ENCODE peak calls at places on chromosome 21, in nine cellular contexts. One of them, this sample, is unnamed. For H3K4me1, the result is how much of the 10 kb centered on the place peaks cover.

GRCh38 chr21:29697555-29698193 is 242.1 kb downstream of the GRIK1 start:
- DNase-seq in GM23248: peak
- DNase-seq in fibroblast of lung: no peak
- DNase-seq in CD8-positive, alpha-beta T cell: no peak
- DNase-seq in A549: no peak
- DNase-seq in esophagus muscularis mucosa: no peak
- DNase-seq in esophagus squamous epithelium: no peak
- DNase-seq in right atrium auricular region: no peak
- DNase-seq in cardiac muscle cell: no peak
- DNase-seq in this sample: no peak

GRCh38 chr21:32578107-32578691 is 7.1 kb downstream of the TCP10L start:
- DNase-seq in GM23248: peak
- DNase-seq in fibroblast of lung: no peak
- DNase-seq in CD8-positive, alpha-beta T cell: no peak
- DNase-seq in A549: peak
- DNase-seq in esophagus muscularis mucosa: no peak
- DNase-seq in esophagus squamous epithelium: no peak
- DNase-seq in right atrium auricular region: no peak
- DNase-seq in cardiac muscle cell: peak
- DNase-seq in this sample: no peak

GRCh38 chr21:15063821-15064575 is 802 bp downstream of the NRIP1 start:
- DNase-seq in GM23248: peak
- DNase-seq in fibroblast of lung: peak
- DNase-seq in CD8-positive, alpha-beta T cell: no peak
- DNase-seq in A549: no peak
- DNase-seq in esophagus muscularis mucosa: no peak
- DNase-seq in esophagus squamous epithelium: no peak
- DNase-seq in right atrium auricular region: peak
- DNase-seq in cardiac muscle cell: peak
- DNase-seq in this sample: no peak

GRCh38 chr21:38467911-38468310 is 30.4 kb downstream of the ERG start:
- DNase-seq in GM23248: no peak
- DNase-seq in fibroblast of lung: no peak
- DNase-seq in CD8-positive, alpha-beta T cell: no peak
- DNase-seq in A549: no peak
- DNase-seq in esophagus muscularis mucosa: no peak
- DNase-seq in esophagus squamous epithelium: no peak
- DNase-seq in right atrium auricular region: no peak
- DNase-seq in cardiac muscle cell: no peak
- DNase-seq in this sample: no peak

GRCh38 chr21:31173881-31174555 is 135.7 kb upstream of the KRTAP19-8 start:
- DNase-seq in GM23248: no peak
- DNase-seq in fibroblast of lung: peak
- DNase-seq in CD8-positive, alpha-beta T cell: no peak
- DNase-seq in A549: no peak
- DNase-seq in esophagus muscularis mucosa: no peak
- DNase-seq in esophagus squamous epithelium: no peak
- DNase-seq in right atrium auricular region: peak
- DNase-seq in cardiac muscle cell: peak
- DNase-seq in this sample: no peak

GRCh38 chr21:31862078-31862477 is 10.7 kb upstream of the HUNK start:
- DNase-seq in GM23248: no peak
- DNase-seq in fibroblast of lung: no peak
- DNase-seq in CD8-positive, alpha-beta T cell: no peak
- DNase-seq in A549: no peak
- DNase-seq in esophagus muscularis mucosa: no peak
- DNase-seq in esophagus squamous epithelium: no peak
- DNase-seq in right atrium auricular region: peak
- DNase-seq in cardiac muscle cell: no peak
- DNase-seq in this sample: no peak

GRCh38 chr21:43717967-43718871 is 710 bp upstream of the PDXK start:
- DNase-seq in GM23248: no peak
- DNase-seq in fibroblast of lung: no peak
- DNase-seq in CD8-positive, alpha-beta T cell: no peak
- DNase-seq in A549: no peak
- DNase-seq in esophagus muscularis mucosa: no peak
- DNase-seq in esophagus squamous epithelium: no peak
- DNase-seq in right atrium auricular region: no peak
- DNase-seq in cardiac muscle cell: no peak
- DNase-seq in this sample: no peak

GRCh38 chr21:21101911-21102310 is 103.7 kb downstream of the NCAM2 start:
- DNase-seq in GM23248: no peak
- DNase-seq in fibroblast of lung: peak
- DNase-seq in CD8-positive, alpha-beta T cell: no peak
- DNase-seq in A549: no peak
- DNase-seq in esophagus muscularis mucosa: no peak
- DNase-seq in esophagus squamous epithelium: no peak
- DNase-seq in right atrium auricular region: no peak
- DNase-seq in cardiac muscle cell: peak
- DNase-seq in this sample: no peak

GRCh38 chr21:32248616-32249550 is 30.0 kb downstream of the MIS18A start:
- DNase-seq in GM23248: no peak
- DNase-seq in fibroblast of lung: no peak
- DNase-seq in CD8-positive, alpha-beta T cell: no peak
- DNase-seq in A549: no peak
- DNase-seq in esophagus muscularis mucosa: no peak
- DNase-seq in esophagus squamous epithelium: no peak
- DNase-seq in right atrium auricular region: no peak
- DNase-seq in cardiac muscle cell: no peak
- DNase-seq in this sample: no peak

GRCh38 chr21:28963831-28964230 is 28.8 kb downstream of the LTN1 start:
- DNase-seq in GM23248: no peak
- DNase-seq in fibroblast of lung: no peak
- DNase-seq in CD8-positive, alpha-beta T cell: no peak
- DNase-seq in A549: no peak
- DNase-seq in esophagus muscularis mucosa: no peak
- DNase-seq in esophagus squamous epithelium: no peak
- DNase-seq in right atrium auricular region: no peak
- DNase-seq in cardiac muscle cell: no peak
- DNase-seq in this sample: no peak

GRCh38 chr21:15894596-15894995 is 164.8 kb downstream of the USP25 start:
- DNase-seq in GM23248: peak
- DNase-seq in fibroblast of lung: peak
- DNase-seq in CD8-positive, alpha-beta T cell: no peak
- DNase-seq in A549: no peak
- DNase-seq in esophagus muscularis mucosa: no peak
- DNase-seq in esophagus squamous epithelium: no peak
- DNase-seq in right atrium auricular region: no peak
- DNase-seq in cardiac muscle cell: peak
- DNase-seq in this sample: no peak

GRCh38 chr21:17527240-17527639 is 14.4 kb downstream of the CXADR start:
- DNase-seq in GM23248: peak
- DNase-seq in fibroblast of lung: peak
- DNase-seq in CD8-positive, alpha-beta T cell: no peak
- DNase-seq in A549: peak
- DNase-seq in esophagus muscularis mucosa: no peak
- DNase-seq in esophagus squamous epithelium: no peak
- DNase-seq in right atrium auricular region: no peak
- DNase-seq in cardiac muscle cell: peak
- DNase-seq in this sample: no peak

DNA sequence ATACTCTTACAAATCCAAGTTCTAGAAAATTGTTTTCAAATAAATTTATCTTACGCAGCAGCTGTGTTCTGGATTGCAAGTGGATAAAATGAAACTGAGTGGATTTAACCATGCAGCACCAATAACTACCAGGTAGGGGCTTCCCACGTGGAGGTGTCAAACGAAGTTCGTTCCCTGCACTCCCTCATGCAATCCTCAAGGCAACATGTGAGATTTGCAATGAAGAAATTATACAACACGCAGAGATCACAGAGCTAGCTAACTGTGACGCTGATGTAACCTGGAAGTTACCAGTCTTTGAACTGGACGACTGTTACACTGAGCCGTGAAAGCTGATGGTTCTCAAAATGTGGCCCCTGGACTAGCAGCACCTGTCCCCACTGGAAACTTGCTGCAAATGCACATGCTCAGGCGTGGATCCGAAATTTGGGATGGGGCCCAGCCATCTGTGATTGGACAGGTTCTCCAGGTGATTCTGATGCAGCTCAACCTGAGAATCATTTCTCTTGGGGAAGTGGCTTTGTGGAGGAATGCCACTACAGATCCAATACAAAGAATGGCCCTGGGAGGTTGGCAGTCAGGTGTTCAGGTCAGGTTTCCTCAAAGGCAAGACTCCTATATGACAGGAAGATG is 36.3 kb downstream of the RSPH1 start:
- DNase-seq in GM23248: no peak
- DNase-seq in fibroblast of lung: no peak
- DNase-seq in CD8-positive, alpha-beta T cell: no peak
- DNase-seq in A549: no peak
- DNase-seq in esophagus muscularis mucosa: no peak
- DNase-seq in esophagus squamous epithelium: no peak
- DNase-seq in right atrium auricular region: no peak
- DNase-seq in cardiac muscle cell: no peak
- DNase-seq in this sample: no peak
- H3K4me1 ChIP-seq in GM23248: under half
- H3K4me1 ChIP-seq in fibroblast of lung: under half
- H3K4me1 ChIP-seq in CD8-positive, alpha-beta T cell: half or more
- H3K4me1 ChIP-seq in A549: under half
- H3K4me1 ChIP-seq in esophagus muscularis mucosa: under half
- H3K4me1 ChIP-seq in esophagus squamous epithelium: under half
- H3K4me1 ChIP-seq in right atrium auricular region: under half
- H3K4me1 ChIP-seq in cardiac muscle cell: under half
- H3K4me1 ChIP-seq in this sample: half or more

GRCh38 chr21:35342440-35342839 is 293.3 kb upstream of the RUNX1 start:
- DNase-seq in GM23248: no peak
- DNase-seq in fibroblast of lung: no peak
- DNase-seq in CD8-positive, alpha-beta T cell: no peak
- DNase-seq in A549: no peak
- DNase-seq in esophagus muscularis mucosa: no peak
- DNase-seq in esophagus squamous epithelium: no peak
- DNase-seq in right atrium auricular region: no peak
- DNase-seq in cardiac muscle cell: no peak
- DNase-seq in this sample: no peak
- H3K4me3 ChIP-seq in GM23248: no peak
- H3K4me3 ChIP-seq in fibroblast of lung: no peak
- H3K4me3 ChIP-seq in CD8-positive, alpha-beta T cell: no peak
- H3K4me3 ChIP-seq in A549: no peak
- H3K4me3 ChIP-seq in esophagus muscularis mucosa: no peak
- H3K4me3 ChIP-seq in esophagus squamous epithelium: no peak
- H3K4me3 ChIP-seq in right atrium auricular region: no peak
- H3K4me3 ChIP-seq in cardiac muscle cell: no peak
- H3K4me3 ChIP-seq in this sample: peak

GRCh38 chr21:41358193-41359166 is 3.3 kb upstream of the MX2 start:
- DNase-seq in GM23248: no peak
- DNase-seq in fibroblast of lung: no peak
- DNase-seq in CD8-positive, alpha-beta T cell: peak
- DNase-seq in A549: no peak
- DNase-seq in esophagus muscularis mucosa: no peak
- DNase-seq in esophagus squamous epithelium: no peak
- DNase-seq in right atrium auricular region: no peak
- DNase-seq in cardiac muscle cell: no peak
- DNase-seq in this sample: no peak

GRCh38 chr21:41361786-41362604 is at the start of gene MX2:
- DNase-seq in GM23248: peak
- DNase-seq in fibroblast of lung: peak
- DNase-seq in CD8-positive, alpha-beta T cell: peak
- DNase-seq in A549: no peak
- DNase-seq in esophagus muscularis mucosa: peak
- DNase-seq in esophagus squamous epithelium: peak
- DNase-seq in right atrium auricular region: peak
- DNase-seq in cardiac muscle cell: peak
- DNase-seq in this sample: peak

GRCh38 chr21:41361053-41361785 is 608 bp upstream of the MX2 start:
- DNase-seq in GM23248: no peak
- DNase-seq in fibroblast of lung: no peak
- DNase-seq in CD8-positive, alpha-beta T cell: no peak
- DNase-seq in A549: no peak
- DNase-seq in esophagus muscularis mucosa: no peak
- DNase-seq in esophagus squamous epithelium: no peak
- DNase-seq in right atrium auricular region: peak
- DNase-seq in cardiac muscle cell: peak
- DNase-seq in this sample: no peak

GRCh38 chr21:41359289-41359688 is 2.5 kb upstream of the MX2 start:
- DNase-seq in GM23248: no peak
- DNase-seq in fibroblast of lung: no peak
- DNase-seq in CD8-positive, alpha-beta T cell: peak
- DNase-seq in A549: no peak
- DNase-seq in esophagus muscularis mucosa: no peak
- DNase-seq in esophagus squamous epithelium: no peak
- DNase-seq in right atrium auricular region: peak
- DNase-seq in cardiac muscle cell: no peak
- DNase-seq in this sample: no peak

DNA sequence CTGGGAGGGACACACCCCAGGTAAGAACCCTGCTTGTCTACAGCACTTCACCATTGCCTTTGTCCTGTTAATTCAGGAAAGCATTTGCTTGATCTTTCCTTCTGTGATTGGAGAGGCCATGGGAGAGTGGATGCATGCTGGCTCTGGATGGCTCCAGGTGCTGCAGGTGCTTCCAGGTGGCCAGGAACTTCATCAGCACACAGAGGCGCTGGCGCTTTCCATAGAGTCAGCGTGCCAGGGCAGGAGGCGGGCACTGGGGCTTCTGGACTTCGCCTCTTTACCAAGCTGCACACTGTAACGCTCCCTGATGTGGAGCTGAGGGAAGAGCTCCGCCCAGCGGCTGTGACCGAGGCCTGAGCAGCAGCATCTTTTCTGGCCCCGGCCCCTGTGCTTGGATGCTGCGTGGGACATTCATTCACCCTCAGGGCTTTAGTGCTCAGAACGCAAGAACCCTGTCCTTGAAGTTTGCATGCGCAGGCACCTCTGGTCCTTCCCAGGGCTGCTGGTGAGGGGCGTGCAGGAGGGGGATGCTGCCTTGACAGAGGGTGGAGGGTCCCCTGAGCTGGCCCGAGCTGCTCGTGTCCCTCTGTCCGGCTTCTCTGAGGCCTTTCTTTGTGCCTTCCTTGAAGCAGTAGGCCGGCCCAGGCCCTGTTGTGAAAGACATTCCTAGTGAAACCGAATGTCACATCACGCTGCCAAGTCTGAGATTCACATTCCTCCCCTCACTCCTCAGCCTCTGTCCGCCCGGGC is 1.6 kb upstream of the MX2 start:
- DNase-seq in GM23248: peak
- DNase-seq in fibroblast of lung: peak
- DNase-seq in CD8-positive, alpha-beta T cell: peak
- DNase-seq in A549: no peak
- DNase-seq in esophagus muscularis mucosa: no peak
- DNase-seq in esophagus squamous epithelium: no peak
- DNase-seq in right atrium auricular region: peak
- DNase-seq in cardiac muscle cell: peak
- DNase-seq in this sample: no peak
- H3K27ac ChIP-seq in GM23248: peak
- H3K27ac ChIP-seq in fibroblast of lung: no peak
- H3K27ac ChIP-seq in CD8-positive, alpha-beta T cell: no peak
- H3K27ac ChIP-seq in A549: no peak
- H3K27ac ChIP-seq in esophagus muscularis mucosa: peak
- H3K27ac ChIP-seq in esophagus squamous epithelium: peak
- H3K27ac ChIP-seq in right atrium auricular region: peak
- H3K27ac ChIP-seq in cardiac muscle cell: no peak
- H3K27ac ChIP-seq in this sample: peak

DNA sequence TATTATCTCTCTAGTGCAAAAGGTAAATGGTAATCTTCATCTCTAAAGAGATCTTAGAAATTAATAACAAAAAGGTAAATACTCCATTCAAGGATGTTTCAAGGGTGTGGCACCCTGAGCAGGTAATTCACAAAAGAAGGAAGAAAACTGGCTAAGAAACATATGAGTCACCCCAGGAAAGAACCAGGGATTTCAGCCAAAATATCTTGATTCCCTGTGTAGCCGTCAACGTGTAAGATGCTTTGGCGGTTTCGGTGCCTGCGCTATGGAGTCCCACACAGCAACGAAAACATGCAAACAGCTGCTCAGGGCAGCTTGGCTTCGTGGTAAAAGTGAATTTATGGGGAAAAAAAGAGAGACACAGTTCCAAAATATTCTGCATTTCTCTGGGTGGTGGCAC is 3.7 kb downstream of the ITGB2 start:
- DNase-seq in GM23248: no peak
- DNase-seq in fibroblast of lung: no peak
- DNase-seq in CD8-positive, alpha-beta T cell: no peak
- DNase-seq in A549: no peak
- DNase-seq in esophagus muscularis mucosa: no peak
- DNase-seq in esophagus squamous epithelium: no peak
- DNase-seq in right atrium auricular region: no peak
- DNase-seq in cardiac muscle cell: peak
- DNase-seq in this sample: no peak
- H3K4me1 ChIP-seq in GM23248: under half
- H3K4me1 ChIP-seq in fibroblast of lung: under half
- H3K4me1 ChIP-seq in CD8-positive, alpha-beta T cell: half or more
- H3K4me1 ChIP-seq in A549: under half
- H3K4me1 ChIP-seq in esophagus muscularis mucosa: under half
- H3K4me1 ChIP-seq in esophagus squamous epithelium: half or more
- H3K4me1 ChIP-seq in right atrium auricular region: under half
- H3K4me1 ChIP-seq in cardiac muscle cell: under half
- H3K4me1 ChIP-seq in this sample: half or more